ENCODE peak calls at places on chromosomes 7 and 10, in eight cellular contexts. S, Y, G, J, D, K, Q and O are unnamed samples.

GRCh38 chr7:72196176-72196575 is 216.0 kb downstream of the CALN1 start:
- DNase-seq in S (no peak), Y (no peak), G (no peak), J (no peak), D (no peak), K (no peak), Q (no peak), O (no peak)

GRCh38 chr10:91313761-91314520 is 93.5 kb downstream of the PCGF5 start:
- DNase-seq in S (no peak), Y (peak; percentile 54), G (no peak), J (no peak), D (no peak), K (peak; percentile 86), Q (no peak), O (no peak)

GRCh38 chr10:46291817-46292572 is 5.2 kb downstream of the ANTXRL start:
- DNase-seq in S (no peak), Y (peak; percentile 5), G (no peak), J (no peak), D (no peak), K (no peak), Q (no peak), O (no peak)

GRCh38 chr7:14380881-14381280 is 391.4 kb upstream of the ETV1 start:
- DNase-seq in S (no peak), Y (no peak), G (no peak), J (no peak), D (no peak), K (peak; percentile 3), Q (peak; percentile 16), O (no peak)

GRCh38 chr7:73893342-73894101 is 32.6 kb downstream of the TMEM270 start:
- DNase-seq in S (no peak), Y (peak; percentile 23), G (no peak), J (no peak), D (no peak), K (no peak), Q (no peak), O (no peak)

GRCh38 chr7:74134117-74134539 is 40.0 kb upstream of the EIF4H start:
- DNase-seq in S (no peak), Y (peak; percentile 18), G (peak; percentile 26), J (no peak), D (peak; percentile 49), K (no peak), Q (no peak), O (no peak)

GRCh38 chr10:11604742-11605650 is 6.5 kb downstream of the USP6NL start:
- DNase-seq in S (no peak), Y (no peak), G (no peak), J (no peak), D (no peak), K (peak; percentile 23), Q (no peak), O (no peak)

GRCh38 chr10:97627731-97628130 is 5.6 kb downstream of the MORN4 start:
- DNase-seq in S (no peak), Y (no peak), G (no peak), J (no peak), D (no peak), K (no peak), Q (no peak), O (no peak)

GRCh38 chr10:24086737-24087136 is 122.2 kb upstream of the KIAA1217 start:
- DNase-seq in S (no peak), Y (no peak), G (no peak), J (no peak), D (no peak), K (no peak), Q (no peak), O (no peak)

GRCh38 chr10:132929953-132930640 is 12.3 kb downstream of the CFAP46 start:
- DNase-seq in S (peak; percentile 34), Y (no peak), G (no peak), J (no peak), D (peak; percentile 38), K (no peak), Q (no peak), O (no peak)

GRCh38 chr10:24894309-24894708 is 58.1 kb downstream of the PRTFDC1 start:
- DNase-seq in S (no peak), Y (peak; percentile 86), G (peak; percentile 14), J (no peak), D (peak; percentile 19), K (peak; percentile 95), Q (no peak), O (no peak)

GRCh38 chr7:106521115-106521514 is 139.8 kb downstream of the CCDC71L start:
- DNase-seq in S (no peak), Y (no peak), G (peak; percentile 19), J (no peak), D (peak; percentile 20), K (peak; percentile 9), Q (no peak), O (no peak)
- TF ChIP-seq CTCF in S (no peak), Y (no peak), G (no peak), J (no peak), D (no peak), K (peak; percentile 26), Q (no peak), O (no peak)

DNA sequence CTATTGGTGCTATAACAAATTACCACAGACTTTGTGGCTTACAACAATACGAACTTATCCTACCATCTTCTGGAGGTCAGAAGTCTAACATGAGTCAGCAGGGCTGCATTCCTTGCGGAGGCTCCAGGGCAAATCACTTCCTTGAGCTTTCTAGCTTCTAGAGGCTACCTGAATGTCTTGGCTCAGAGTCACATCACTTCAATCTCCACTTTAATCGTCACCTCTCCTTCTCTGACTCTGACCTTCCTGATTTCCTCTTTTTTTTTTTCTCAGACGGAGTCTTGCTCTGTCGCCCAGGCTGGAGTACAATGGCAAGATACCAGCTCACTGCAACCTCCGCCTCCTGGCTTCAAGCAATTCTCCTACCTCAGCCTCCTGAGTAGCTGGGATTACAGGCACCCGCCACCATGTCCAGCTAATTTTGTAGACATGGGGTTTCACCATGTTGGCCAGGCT is 44.6 kb upstream of the ANAPC16 start:
- DNase-seq in S (peak; percentile 9), Y (peak; percentile 73), G (peak; percentile 86), J (no peak), D (no peak), K (peak; percentile 90), Q (no peak), O (no peak)
- TF ChIP-seq CTCF in S (no peak), Y (no peak), G (no peak), J (no peak), D (no peak), K (no peak), Q (no peak), O (no peak)

GRCh38 chr10:80283536-80284199 is 5.8 kb downstream of the MAT1A start:
- DNase-seq in S (no peak), Y (no peak), G (no peak), J (no peak), D (no peak), K (no peak), Q (no peak), O (no peak)

GRCh38 chr10:80281292-80281691 is 8.2 kb downstream of the MAT1A start:
- DNase-seq in S (peak; percentile 64), Y (no peak), G (no peak), J (no peak), D (no peak), K (no peak), Q (no peak), O (no peak)

GRCh38 chr10:80284522-80284921 is 4.9 kb downstream of the MAT1A start:
- DNase-seq in S (no peak), Y (no peak), G (no peak), J (no peak), D (no peak), K (no peak), Q (no peak), O (no peak)

GRCh38 chr10:80281784-80282505 is 7.5 kb downstream of the MAT1A start:
- DNase-seq in S (no peak), Y (no peak), G (no peak), J (no peak), D (no peak), K (no peak), Q (no peak), O (no peak)

GRCh38 chr10:80283119-80283518 is 6.3 kb downstream of the MAT1A start:
- DNase-seq in S (no peak), Y (no peak), G (no peak), J (no peak), D (no peak), K (no peak), Q (no peak), O (no peak)
- TF ChIP-seq CTCF in S (no peak), Y (no peak), G (no peak), J (no peak), D (no peak), K (no peak), Q (no peak), O (no peak)

DNA sequence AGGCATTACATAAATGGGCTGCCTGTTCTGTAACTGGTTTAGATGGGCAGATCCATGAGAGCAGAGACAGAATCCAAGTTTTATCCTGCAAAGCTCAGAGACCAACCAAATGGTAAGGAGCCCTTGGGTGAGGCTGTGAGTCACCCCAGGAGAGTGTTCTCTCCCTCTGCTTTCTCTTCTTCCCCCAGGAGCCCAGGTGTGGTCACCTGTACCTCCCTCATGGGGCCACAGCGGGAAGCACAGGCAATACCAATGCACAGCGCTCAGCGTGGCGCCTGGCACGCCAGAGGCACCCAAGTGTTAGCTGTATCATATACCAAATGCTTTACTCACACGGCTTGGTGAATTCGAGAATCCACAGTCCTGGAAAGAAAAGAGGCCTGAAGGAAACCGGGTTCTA is 39.4 kb downstream of the CTBP2 start:
- DNase-seq in S (no peak), Y (no peak), G (no peak), J (no peak), D (no peak), K (no peak), Q (no peak), O (no peak)
- TF ChIP-seq CTCF in S (no peak), Y (no peak), G (no peak), J (no peak), D (no peak), K (no peak), Q (no peak), O (no peak)